ENCODE peak calls at places on chromosomes 4 and X, in six cellular contexts. H, E, G, K, X and D are unnamed samples.

GRCh38 chr4:45072981-45073380 is 346.6 kb upstream of the GNPDA2 start:
- DNase-seq in H (no peak), E (no peak), G (no peak), K (no peak), X (no peak), D (no peak)

GRCh38 chr4:153488006-153488718 is 22.0 kb downstream of the TMEM131L start:
- DNase-seq in H (no peak), E (peak; percentile 62), G (no peak), K (peak; percentile 50), X (no peak), D (peak; percentile 47)

GRCh38 chr4:1928356-1929235 is 57.4 kb downstream of the NSD2 start:
- DNase-seq in H (no peak), E (no peak), G (no peak), K (no peak), X (no peak), D (no peak)

GRCh38 chr4:25505637-25505991 is 128.6 kb downstream of the ANAPC4 start:
- DNase-seq in H (no peak), E (no peak), G (no peak), K (no peak), X (no peak), D (no peak)

GRCh38 chrX:91435465-91435864 is 826 bp downstream of the PABPC5 start:
- DNase-seq in H (no peak), E (no peak), G (no peak), K (no peak), X (no peak), D (no peak)

GRCh38 chr4:187302456-187302855 is 578.8 kb upstream of the FAT1 start:
- DNase-seq in H (no peak), E (no peak), G (peak; percentile 45), K (peak; percentile 23), X (no peak), D (no peak)

GRCh38 chr4:75990129-75990528 is 616 bp downstream of the SDAD1 start:
- DNase-seq in H (no peak), E (no peak), G (no peak), K (peak; percentile 35), X (no peak), D (peak; percentile 16)

GRCh38 chr4:93394488-93395185 is 433.9 kb upstream of the ATOH1 start:
- DNase-seq in H (peak; percentile 62), E (no peak), G (no peak), K (peak; percentile 61), X (no peak), D (peak; percentile 30)

GRCh38 chrX:107840971-107841370 is 15.3 kb downstream of the MID2 start:
- DNase-seq in H (no peak), E (no peak), G (no peak), K (no peak), X (no peak), D (no peak)

GRCh38 chr4:139760558-139760957 is 94.9 kb downstream of the MGST2 start:
- DNase-seq in H (no peak), E (no peak), G (no peak), K (no peak), X (no peak), D (no peak)

GRCh38 chr4:139763668-139764067 is 98.0 kb downstream of the MGST2 start:
- DNase-seq in H (no peak), E (no peak), G (no peak), K (no peak), X (no peak), D (no peak)

GRCh38 chr4:139763205-139763604 is 97.6 kb downstream of the MGST2 start:
- DNase-seq in H (no peak), E (no peak), G (no peak), K (no peak), X (no peak), D (no peak)

GRCh38 chr4:139762715-139763114 is 97.1 kb downstream of the MGST2 start:
- DNase-seq in H (no peak), E (no peak), G (no peak), K (no peak), X (no peak), D (peak; percentile 41)

DNA sequence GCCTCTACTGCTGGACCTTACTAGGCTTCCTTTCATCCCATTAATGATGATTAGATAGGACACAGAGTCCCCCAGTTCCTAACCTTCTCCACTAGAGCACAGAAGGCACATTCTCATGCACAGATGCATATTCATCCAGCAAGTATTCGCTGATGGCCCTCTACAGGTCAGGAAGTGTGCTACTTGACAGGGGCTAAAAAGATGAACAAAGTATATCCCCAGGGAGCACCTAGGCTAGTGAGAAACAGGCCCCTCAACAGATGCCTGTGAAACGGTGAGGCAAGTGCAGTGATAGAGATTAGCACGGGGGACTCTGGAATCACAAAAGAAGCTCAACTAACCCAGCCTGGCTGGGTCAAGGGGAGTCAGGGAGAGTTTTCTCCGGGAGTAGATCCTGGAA is 95.8 kb downstream of the MGST2 start:
- DNase-seq in H (no peak), E (no peak), G (no peak), K (peak; percentile 46), X (no peak), D (no peak)
- TF ChIP-seq CTCF in H (peak; percentile 37), E (no peak), G (peak; percentile 46), K (peak; percentile 49), X (no peak), D (peak; percentile 18)

GRCh38 chrX:47618923-47619485 is 653 bp downstream of the SYN1 start:
- DNase-seq in H (no peak), E (no peak), G (no peak), K (no peak), X (peak; percentile 26), D (no peak)

GRCh38 chrX:47623540-47624027 is 3.9 kb upstream of the SYN1 start:
- DNase-seq in H (peak; percentile 68), E (peak; percentile 20), G (no peak), K (peak; percentile 85), X (no peak), D (peak; percentile 63)

GRCh38 chrX:47620303-47620685 is 637 bp upstream of the SYN1 start:
- DNase-seq in H (no peak), E (no peak), G (no peak), K (no peak), X (peak; percentile 46), D (no peak)

GRCh38 chrX:47621851-47622250 is 2.2 kb upstream of the SYN1 start:
- DNase-seq in H (no peak), E (no peak), G (no peak), K (no peak), X (no peak), D (no peak)

GRCh38 chrX:47619486-47620302 is at the start of gene SYN1:
- DNase-seq in H (peak; percentile 74), E (peak; percentile 62), G (no peak), K (peak; percentile 83), X (peak; percentile 90), D (peak; percentile 66)
- H3K4me3 ChIP-seq in H (peak within 1 kb of the TSS; percentile 31), E (peak within 1 kb of the TSS; percentile 44), G (peak within 1 kb of the TSS; percentile 32), K (peak within 1 kb of the TSS; percentile 54), X (no peak within 1 kb of the TSS), D (peak within 1 kb of the TSS; percentile 56)

GRCh38 chrX:64885850-64886249 is 90.4 kb downstream of the ZC4H2 start:
- DNase-seq in H (no peak), E (no peak), G (no peak), K (no peak), X (no peak), D (no peak)
- TF ChIP-seq CTCF in H (peak; percentile 15), E (peak; percentile 12), G (peak; percentile 43), K (peak; percentile 10), X (no peak), D (peak; percentile 40)

GRCh38 chrX:26557691-26558321 is 341.8 kb downstream of the MAGEB5 start:
- DNase-seq in H (no peak), E (no peak), G (no peak), K (no peak), X (no peak), D (no peak)

GRCh38 chrX:26558719-26559386 is 342.9 kb downstream of the MAGEB5 start:
- DNase-seq in H (no peak), E (no peak), G (no peak), K (no peak), X (no peak), D (no peak)

DNA sequence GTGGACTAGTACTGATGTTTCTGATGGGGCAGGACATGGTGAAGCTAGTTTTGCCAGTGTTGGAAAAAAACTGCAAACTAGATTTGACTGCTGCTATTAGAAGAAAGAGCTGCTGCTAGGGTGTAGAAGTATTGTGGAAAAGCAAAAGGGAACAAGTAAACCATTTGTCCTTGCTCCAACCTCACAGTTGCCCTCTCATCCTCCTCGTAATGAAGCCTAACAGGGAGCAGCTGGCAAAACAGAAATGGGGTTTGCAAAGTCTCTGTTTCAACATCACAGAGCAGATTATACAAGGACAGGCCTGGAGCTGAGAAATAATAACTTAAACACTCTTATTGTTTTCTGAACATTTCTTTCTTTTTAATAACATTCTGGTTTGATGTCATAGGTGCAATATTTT is 346.2 kb downstream of the MAGEB5 start:
- DNase-seq in H (no peak), E (no peak), G (no peak), K (no peak), X (no peak), D (no peak)
- H3K4me3 ChIP-seq in H (no peak overlapping the region), E (no peak overlapping the region), G (no peak overlapping the region), K (no peak overlapping the region), X (no peak overlapping the region), D (no peak overlapping the region)

DNA sequence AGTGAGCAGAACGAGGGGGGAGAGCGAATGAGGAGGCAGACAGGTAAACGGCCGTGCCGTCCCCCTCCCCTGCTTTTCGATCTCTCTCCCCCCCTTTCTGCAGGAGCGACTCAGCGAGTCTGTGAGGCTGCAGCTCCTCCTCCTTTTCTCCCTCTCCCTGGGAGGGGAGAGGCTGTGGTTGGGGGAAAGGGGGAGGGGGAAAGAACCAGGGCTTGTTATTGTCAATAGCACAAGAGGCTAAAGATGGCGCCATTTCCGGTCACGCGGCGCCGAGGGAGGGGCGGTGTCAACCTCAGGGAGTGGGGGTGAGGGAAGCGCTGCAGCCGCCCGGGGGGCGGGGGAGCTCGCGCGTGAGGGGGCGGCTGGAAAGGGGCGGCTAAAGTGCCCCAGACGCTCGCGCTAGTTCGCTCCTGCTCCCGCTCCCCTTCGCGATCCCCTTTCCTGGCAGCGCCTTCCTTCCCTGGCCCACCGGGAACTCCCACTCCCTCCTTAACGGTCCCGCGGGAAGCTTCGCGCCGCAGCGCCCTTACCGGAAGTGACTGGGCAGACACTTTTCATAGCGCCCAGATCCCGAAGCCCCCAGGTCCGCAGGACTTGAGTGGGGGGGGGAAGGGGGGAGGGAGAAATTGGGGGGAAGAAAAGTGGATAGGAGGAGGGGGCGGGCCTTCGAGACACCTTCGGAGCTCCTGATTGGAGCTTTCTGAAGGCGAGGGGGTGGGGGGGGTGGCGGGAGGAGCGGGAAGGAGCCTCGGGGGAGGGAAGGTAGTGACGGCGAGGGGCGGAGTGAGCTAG is at the start of gene CUL4B:
- DNase-seq in H (peak; percentile 98), E (peak; percentile 94), G (peak; percentile 82), K (peak; percentile 97), X (peak; percentile 98), D (peak; percentile 93)
- TF ChIP-seq CTCF in H (no peak), E (no peak), G (no peak), K (no peak), X (no peak), D (no peak)

GRCh38 chr4:173511787-173512361 is 18.2 kb downstream of the HAND2 start:
- DNase-seq in H (no peak), E (no peak), G (no peak), K (no peak), X (peak; percentile 50), D (no peak)
- H3K4me3 ChIP-seq in H (no peak overlapping the region), E (no peak overlapping the region), G (no peak overlapping the region), K (no peak overlapping the region), X (no peak overlapping the region), D (no peak overlapping the region)

GRCh38 chrX:111168314-111168713 is 72.3 kb downstream of the PAK3 start:
- DNase-seq in H (no peak), E (no peak), G (no peak), K (peak; percentile 3), X (no peak), D (no peak)
- TF ChIP-seq CTCF in H (peak; percentile 19), E (no peak), G (no peak), K (peak; percentile 12), X (no peak), D (no peak)